ENCODE peak calls at places on chromosomes 1 and 21, in six cellular contexts. One of them, this sample, is unnamed.

GRCh38 chr1:2575801-2576663 is 10.5 kb upstream of the PRXL2B start:
- DNase-seq in A549: peak
- DNase-seq in HFFc6: no peak
- DNase-seq in Calu3: peak
- DNase-seq in cardiac muscle cell: no peak
- DNase-seq in BE2C: no peak
- DNase-seq in this sample: no peak

GRCh38 chr1:201546093-201546492 is 7.2 kb downstream of the NAV1 start:
- DNase-seq in A549: peak
- DNase-seq in HFFc6: no peak
- DNase-seq in BE2C: peak
- DNase-seq in Calu3: peak
- DNase-seq in cardiac muscle cell: peak
- DNase-seq in this sample: no peak

GRCh38 chr1:240190881-240191385 is 99.2 kb downstream of the FMN2 start:
- DNase-seq in HFFc6: peak
- DNase-seq in A549: peak
- DNase-seq in cardiac muscle cell: peak
- DNase-seq in Calu3: peak
- DNase-seq in BE2C: peak
- DNase-seq in this sample: no peak

GRCh38 chr1:112904071-112904830 is 51.7 kb downstream of the SLC16A1 start:
- DNase-seq in BE2C: no peak
- DNase-seq in cardiac muscle cell: no peak
- DNase-seq in A549: no peak
- DNase-seq in HFFc6: peak
- DNase-seq in Calu3: peak
- DNase-seq in this sample: no peak

GRCh38 chr1:59919742-59920141 is 6.8 kb downstream of the CYP2J2 start:
- DNase-seq in HFFc6: no peak
- DNase-seq in cardiac muscle cell: no peak
- DNase-seq in BE2C: no peak
- DNase-seq in Calu3: no peak
- DNase-seq in A549: no peak
- DNase-seq in this sample: no peak

GRCh38 chr1:63864224-63864623 is 90.4 kb downstream of the ROR1 start:
- DNase-seq in Calu3: no peak
- DNase-seq in HFFc6: no peak
- DNase-seq in A549: no peak
- DNase-seq in BE2C: no peak
- DNase-seq in cardiac muscle cell: no peak
- DNase-seq in this sample: no peak

GRCh38 chr1:82388679-82389078 is 587.9 kb downstream of the ADGRL2 start:
- DNase-seq in BE2C: peak
- DNase-seq in Calu3: peak
- DNase-seq in HFFc6: no peak
- DNase-seq in cardiac muscle cell: peak
- DNase-seq in A549: no peak
- DNase-seq in this sample: no peak

GRCh38 chr1:75345538-75346292 is 211.5 kb downstream of the LHX8 start:
- DNase-seq in Calu3: no peak
- DNase-seq in cardiac muscle cell: no peak
- DNase-seq in HFFc6: no peak
- DNase-seq in BE2C: no peak
- DNase-seq in A549: no peak
- DNase-seq in this sample: no peak

GRCh38 chr21:39885119-39885848 is 18.0 kb downstream of the PCP4 start:
- DNase-seq in A549: no peak
- DNase-seq in Calu3: no peak
- DNase-seq in cardiac muscle cell: peak
- DNase-seq in HFFc6: no peak
- DNase-seq in BE2C: peak
- DNase-seq in this sample: no peak

GRCh38 chr1:182616130-182617074 is 12.2 kb upstream of the RGS16 start:
- DNase-seq in A549: no peak
- DNase-seq in cardiac muscle cell: peak
- DNase-seq in BE2C: peak
- DNase-seq in Calu3: peak
- DNase-seq in HFFc6: no peak
- DNase-seq in this sample: no peak

GRCh38 chr1:165561257-165561656 is 17.5 kb downstream of the LRRC52 start:
- DNase-seq in HFFc6: no peak
- DNase-seq in Calu3: no peak
- DNase-seq in A549: no peak
- DNase-seq in BE2C: no peak
- DNase-seq in cardiac muscle cell: peak
- DNase-seq in this sample: no peak

GRCh38 chr1:20386682-20387081 is 96.0 kb downstream of the VWA5B1 start:
- DNase-seq in cardiac muscle cell: no peak
- DNase-seq in Calu3: no peak
- DNase-seq in A549: no peak
- DNase-seq in BE2C: peak
- DNase-seq in HFFc6: no peak
- DNase-seq in this sample: no peak

GRCh38 chr1:228108742-228109072 is 392 bp downstream of the MRPL55 start:
- DNase-seq in HFFc6: no peak
- DNase-seq in Calu3: no peak
- DNase-seq in cardiac muscle cell: no peak
- DNase-seq in A549: no peak
- DNase-seq in BE2C: no peak
- DNase-seq in this sample: no peak

GRCh38 chr1:228109962-228110488 is 926 bp upstream of the MRPL55 start:
- DNase-seq in A549: no peak
- DNase-seq in cardiac muscle cell: no peak
- DNase-seq in HFFc6: no peak
- DNase-seq in Calu3: no peak
- DNase-seq in BE2C: no peak
- DNase-seq in this sample: no peak

GRCh38 chr1:228110536-228110935 is 1.4 kb upstream of the MRPL55 start:
- DNase-seq in cardiac muscle cell: no peak
- DNase-seq in HFFc6: no peak
- DNase-seq in Calu3: no peak
- DNase-seq in A549: no peak
- DNase-seq in BE2C: no peak
- DNase-seq in this sample: no peak

GRCh38 chr1:228108055-228108690 is 926 bp downstream of the MRPL55 start:
- DNase-seq in BE2C: no peak
- DNase-seq in cardiac muscle cell: no peak
- DNase-seq in HFFc6: no peak
- DNase-seq in A549: no peak
- DNase-seq in Calu3: no peak
- DNase-seq in this sample: no peak

GRCh38 chr1:228109073-228109961 is at the start of gene MRPL55:
- DNase-seq in Calu3: peak
- DNase-seq in cardiac muscle cell: peak
- DNase-seq in HFFc6: peak
- DNase-seq in BE2C: peak
- DNase-seq in A549: peak
- DNase-seq in this sample: peak
- TF ChIP-seq CTCF in Calu3: no peak
- TF ChIP-seq CTCF in cardiac muscle cell: no peak
- TF ChIP-seq CTCF in HFFc6: peak
- TF ChIP-seq CTCF in BE2C: peak
- TF ChIP-seq CTCF in A549: peak
- TF ChIP-seq CTCF in this sample: no peak

GRCh38 chr1:18108313-18109057 is 887 bp downstream of the IGSF21 start:
- DNase-seq in cardiac muscle cell: no peak
- DNase-seq in A549: no peak
- DNase-seq in HFFc6: no peak
- DNase-seq in Calu3: no peak
- DNase-seq in BE2C: no peak
- DNase-seq in this sample: no peak

GRCh38 chr1:18110598-18110939 is 3.0 kb downstream of the IGSF21 start:
- DNase-seq in BE2C: no peak
- DNase-seq in A549: no peak
- DNase-seq in cardiac muscle cell: no peak
- DNase-seq in HFFc6: no peak
- DNase-seq in Calu3: no peak
- DNase-seq in this sample: no peak

GRCh38 chr1:18110968-18111367 is 3.4 kb downstream of the IGSF21 start:
- DNase-seq in Calu3: no peak
- DNase-seq in BE2C: no peak
- DNase-seq in cardiac muscle cell: no peak
- DNase-seq in HFFc6: no peak
- DNase-seq in A549: no peak
- DNase-seq in this sample: no peak

GRCh38 chr1:18109058-18109755 is 1.6 kb downstream of the IGSF21 start:
- DNase-seq in BE2C: no peak
- DNase-seq in HFFc6: no peak
- DNase-seq in A549: no peak
- DNase-seq in cardiac muscle cell: no peak
- DNase-seq in Calu3: no peak
- DNase-seq in this sample: peak

DNA sequence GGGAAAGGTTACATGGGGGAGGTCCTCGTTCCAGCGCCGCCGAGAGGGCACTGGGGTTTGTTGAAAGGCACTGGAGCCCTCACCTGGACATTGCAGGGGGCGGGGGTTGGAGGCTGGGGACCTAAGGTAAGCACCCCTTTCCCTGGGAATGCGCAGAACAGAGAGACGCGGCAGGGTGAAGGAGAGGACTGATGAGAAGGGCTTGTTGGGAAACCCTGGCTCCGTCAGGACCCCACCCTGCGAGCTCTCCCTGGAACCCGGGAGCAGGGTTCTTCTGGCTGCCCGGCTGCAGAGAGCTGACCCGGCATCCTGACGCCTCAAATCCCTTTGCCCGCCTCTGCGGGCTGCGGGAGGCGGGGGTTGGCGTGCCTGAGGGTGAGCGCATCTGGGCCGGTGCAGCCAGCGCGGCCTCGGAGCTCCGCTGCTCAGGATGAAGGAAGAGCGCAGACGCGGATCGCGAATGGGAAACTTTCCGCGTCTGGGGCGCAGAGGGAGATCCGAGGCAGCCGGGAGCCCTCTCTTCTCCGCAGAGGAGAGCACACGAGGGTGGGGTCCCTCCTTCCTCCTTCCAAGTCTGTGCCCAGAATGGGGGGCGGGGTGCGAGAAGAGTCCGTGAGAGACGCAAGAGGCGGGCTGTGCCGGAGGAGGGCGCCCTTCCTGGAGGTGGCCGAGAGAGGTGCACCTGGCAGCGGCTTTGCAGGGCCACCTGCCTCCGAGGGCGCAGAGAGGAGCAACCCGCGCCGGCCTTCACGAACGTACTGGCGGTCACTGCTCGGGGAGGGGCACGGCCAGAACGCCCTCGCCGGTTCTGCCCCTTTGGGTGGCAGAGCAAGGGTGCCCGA is 2.4 kb downstream of the IGSF21 start:
- DNase-seq in Calu3: peak
- DNase-seq in HFFc6: no peak
- DNase-seq in cardiac muscle cell: peak
- DNase-seq in A549: peak
- DNase-seq in BE2C: no peak
- DNase-seq in this sample: peak
- TF ChIP-seq CTCF in Calu3: no peak
- TF ChIP-seq CTCF in HFFc6: peak
- TF ChIP-seq CTCF in cardiac muscle cell: no peak
- TF ChIP-seq CTCF in A549: peak
- TF ChIP-seq CTCF in BE2C: peak
- TF ChIP-seq CTCF in this sample: peak

GRCh38 chr1:97999320-97999719 is 78.5 kb upstream of the DPYD start:
- DNase-seq in HFFc6: peak
- DNase-seq in A549: peak
- DNase-seq in cardiac muscle cell: no peak
- DNase-seq in Calu3: no peak
- DNase-seq in BE2C: no peak
- DNase-seq in this sample: no peak

GRCh38 chr1:98005326-98006010 is 84.6 kb upstream of the DPYD start:
- DNase-seq in BE2C: no peak
- DNase-seq in cardiac muscle cell: no peak
- DNase-seq in A549: peak
- DNase-seq in HFFc6: peak
- DNase-seq in Calu3: no peak
- DNase-seq in this sample: no peak

GRCh38 chr1:98003442-98003841 is 82.6 kb upstream of the DPYD start:
- DNase-seq in Calu3: no peak
- DNase-seq in HFFc6: no peak
- DNase-seq in BE2C: no peak
- DNase-seq in A549: no peak
- DNase-seq in cardiac muscle cell: no peak
- DNase-seq in this sample: no peak

GRCh38 chr1:98002288-98002687 is 81.5 kb upstream of the DPYD start:
- DNase-seq in A549: no peak
- DNase-seq in Calu3: no peak
- DNase-seq in cardiac muscle cell: no peak
- DNase-seq in HFFc6: no peak
- DNase-seq in BE2C: no peak
- DNase-seq in this sample: no peak

DNA sequence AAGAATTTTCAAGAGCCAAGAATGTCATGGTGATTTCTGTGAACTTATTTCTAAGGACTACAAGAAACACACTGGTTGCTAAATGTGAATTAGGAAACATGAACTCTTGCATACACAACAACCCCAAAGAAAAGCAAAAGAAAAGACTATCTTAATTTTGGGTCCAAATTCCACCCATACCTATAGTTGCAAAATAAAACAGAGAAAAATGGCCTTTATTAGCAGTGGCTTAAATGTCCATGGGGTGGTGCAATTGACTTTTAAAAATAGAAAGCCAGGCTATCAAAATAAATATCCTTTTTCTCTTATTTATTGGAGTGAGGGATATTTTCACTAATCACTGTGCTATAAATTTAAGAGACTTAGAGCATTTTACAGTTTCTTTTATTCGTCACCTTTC is 80.9 kb upstream of the DPYD start:
- DNase-seq in HFFc6: peak
- DNase-seq in cardiac muscle cell: no peak
- DNase-seq in BE2C: no peak
- DNase-seq in Calu3: no peak
- DNase-seq in A549: peak
- DNase-seq in this sample: no peak
- TF ChIP-seq CTCF in HFFc6: peak
- TF ChIP-seq CTCF in cardiac muscle cell: peak
- TF ChIP-seq CTCF in BE2C: peak
- TF ChIP-seq CTCF in Calu3: no peak
- TF ChIP-seq CTCF in A549: peak
- TF ChIP-seq CTCF in this sample: no peak

DNA sequence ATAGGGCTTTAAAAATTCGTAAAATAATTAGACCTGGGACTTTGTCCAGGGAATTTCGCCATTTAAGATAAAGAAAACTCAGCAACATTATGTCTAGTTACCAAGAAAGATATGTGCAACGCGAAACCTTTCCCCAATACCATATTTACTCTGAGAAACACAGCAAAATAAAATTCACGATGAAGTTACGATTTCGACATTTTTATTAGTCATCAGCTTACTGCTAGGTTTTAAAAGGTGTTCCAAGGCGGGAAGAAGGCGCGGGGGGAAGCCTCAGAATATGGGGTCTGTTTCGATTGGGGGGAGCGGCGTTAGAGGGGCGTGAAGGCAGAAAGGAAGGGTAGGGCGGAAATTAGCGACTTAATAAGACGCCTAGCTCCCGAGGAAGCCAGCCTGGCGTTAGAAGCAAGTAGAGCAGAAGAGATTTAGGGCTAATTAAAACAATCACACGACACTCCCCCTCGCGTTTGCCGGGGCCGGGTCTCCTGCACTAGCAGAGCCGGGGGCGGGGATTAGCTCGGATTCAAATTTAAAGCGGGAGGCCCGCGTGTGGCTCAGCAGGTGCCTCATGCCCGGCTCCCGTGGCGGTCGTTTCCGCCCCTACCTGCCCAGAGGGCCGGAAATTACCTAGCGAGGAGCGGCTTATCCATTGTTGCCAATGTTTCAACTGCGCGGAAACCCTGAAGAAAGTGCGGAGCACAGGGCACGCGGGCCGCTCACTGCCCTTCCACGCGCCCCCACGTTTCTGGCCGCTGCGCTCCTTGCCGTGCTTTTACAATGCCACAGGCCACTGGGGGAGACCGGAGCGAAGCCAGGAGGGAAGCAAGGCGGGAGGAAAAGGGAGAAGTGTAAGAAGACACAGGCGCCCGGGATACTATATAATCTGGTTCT is 795 bp upstream of the POU2F1 start:
- DNase-seq in BE2C: peak
- DNase-seq in A549: peak
- DNase-seq in HFFc6: peak
- DNase-seq in cardiac muscle cell: peak
- DNase-seq in Calu3: peak
- DNase-seq in this sample: peak
- TF ChIP-seq CTCF in BE2C: no peak
- TF ChIP-seq CTCF in A549: no peak
- TF ChIP-seq CTCF in HFFc6: no peak
- TF ChIP-seq CTCF in cardiac muscle cell: no peak
- TF ChIP-seq CTCF in Calu3: peak
- TF ChIP-seq CTCF in this sample: no peak

This sample was measured in endothelial cell.